ENCODE peak calls at places on chromosomes 1 and 21, in eight cellular contexts. M is globus pallidus; R is amniotic epithelial cell; T is GM03348; V is HCT116; K is stimulated activated CD4-positive, alpha-beta T cell treated with anti-CD3 and anti-CD28 coated beads, Interleukin-12 subunit alpha, Interleukin-12 subunit beta, amount 100 ng/mL, for 4 hours; Y is RWPE1; Z is T-helper 9 cell. S is an unnamed sample.

GRCh38 chr1:14648931-14649860 is 50.7 kb downstream of the KAZN start:
- DNase-seq in M (no peak), V (no peak), Z (no peak), Y (no peak), T (no peak), R (no peak), K (no peak), S (no peak)

GRCh38 chr21:28904961-28905435 is 87.7 kb downstream of the LTN1 start:
- DNase-seq in M (no peak), Y (no peak), R (no peak), Z (no peak), K (no peak), T (no peak), V (no peak), S (no peak)

GRCh38 chr1:197909346-197909745 is 6.9 kb downstream of the C1orf53 start:
- DNase-seq in V (no peak), M (no peak), Z (no peak), T (no peak), Y (no peak), R (no peak), K (no peak), S (no peak)

GRCh38 chr1:3785458-3786157 is 10.7 kb downstream of the LRRC47 start:
- DNase-seq in T (no peak), Z (no peak), M (no peak), Y (no peak), R (no peak), V (no peak), K (no peak), S (no peak)

GRCh38 chr1:36807262-36807661 is 227.1 kb downstream of the GRIK3 start:
- DNase-seq in V (no peak), Z (no peak), K (no peak), Y (no peak), R (no peak), T (no peak), M (no peak), S (no peak)

GRCh38 chr21:14773777-14774345 is 227.7 kb upstream of the SAMSN1 start:
- DNase-seq in Y (peak), K (peak), R (peak), T (peak), M (peak), Z (peak), V (peak), S (peak)

GRCh38 chr1:156815307-156815826 is 1.3 kb downstream of the SH2D2A start:
- DNase-seq in M (no peak), R (peak), Y (peak), T (peak), K (no peak), V (no peak), Z (no peak), S (no peak)

GRCh38 chr1:75720325-75720724 is 4.2 kb upstream of the ACADM start:
- DNase-seq in R (no peak), K (no peak), Z (no peak), V (no peak), Y (no peak), M (no peak), T (no peak), S (no peak)

GRCh38 chr1:99784143-99784542 is 17.7 kb upstream of the FRRS1 start:
- DNase-seq in Y (no peak), M (no peak), R (no peak), T (no peak), Z (no peak), K (no peak), V (no peak), S (no peak)

GRCh38 chr1:246795094-246795671 is 71.0 kb downstream of the SCCPDH start:
- DNase-seq in Z (no peak), K (no peak), R (no peak), Y (no peak), V (no peak), T (no peak), M (no peak), S (no peak)

GRCh38 chr1:48870596-48870995 is 93.9 kb upstream of the BEND5 start:
- DNase-seq in M (no peak), Y (no peak), T (no peak), K (no peak), Z (no peak), R (peak), V (no peak), S (no peak)

GRCh38 chr1:214466759-214467585 is 84.4 kb downstream of the PTPN14 start:
- DNase-seq in M (no peak), R (peak), V (no peak), Z (no peak), T (no peak), Y (peak), K (no peak), S (no peak)

GRCh38 chr1:9294910-9295636 is 2.4 kb downstream of the SPSB1 start:
- DNase-seq in Y (no peak), T (peak), Z (no peak), V (no peak), K (no peak), M (peak), R (peak), S (peak)

GRCh38 chr1:154219511-154219910 is 1.2 kb upstream of the UBAP2L start:
- DNase-seq in M (peak), V (no peak), T (peak), Z (no peak), R (peak), Y (no peak), K (no peak), S (no peak)

GRCh38 chr1:65896721-65897120 is 104.0 kb downstream of the PDE4B start:
- DNase-seq in T (no peak), Z (no peak), R (no peak), K (no peak), Y (no peak), V (no peak), M (no peak), S (no peak)

GRCh38 chr21:18274370-18274769 is 29.7 kb downstream of the CHODL start:
- DNase-seq in T (no peak), K (no peak), V (no peak), R (no peak), Z (no peak), M (no peak), Y (no peak), S (no peak)

GRCh38 chr1:179816196-179816960 is 61.2 kb downstream of the TOR1AIP2 start:
- DNase-seq in Y (no peak), T (no peak), R (no peak), M (no peak), V (no peak), K (no peak), Z (no peak), S (no peak)

GRCh38 chr1:5856246-5856815 is 135.9 kb downstream of the NPHP4 start:
- DNase-seq in Y (peak), K (no peak), V (peak), R (peak), T (no peak), Z (no peak), M (no peak), S (no peak)

GRCh38 chr1:91502882-91503184 is 2.2 kb downstream of the CDC7 start:
- DNase-seq in T (no peak), M (no peak), K (no peak), Y (no peak), V (no peak), Z (no peak), R (peak), S (no peak)

GRCh38 chr1:63621698-63622097 is 28.5 kb downstream of the PGM1 start:
- DNase-seq in R (peak), Y (no peak), Z (no peak), K (no peak), V (no peak), M (peak), T (peak), S (no peak)

GRCh38 chr1:175824079-175824478 is 80.7 kb upstream of the TNR start:
- DNase-seq in R (no peak), Y (no peak), M (no peak), V (no peak), Z (no peak), T (no peak), K (peak), S (no peak)

GRCh38 chr1:92274939-92275338 is 23.8 kb downstream of the GLMN start:
- DNase-seq in K (no peak), T (no peak), Y (no peak), M (no peak), V (no peak), Z (no peak), R (peak), S (no peak)

GRCh38 chr1:182332256-182332655 is 59.3 kb downstream of the GLUL start:
- DNase-seq in T (no peak), R (no peak), Z (no peak), Y (no peak), K (no peak), M (no peak), V (no peak), S (no peak)

GRCh38 chr21:26001356-26001755 is 169.2 kb downstream of the APP start:
- DNase-seq in V (no peak), R (no peak), T (no peak), M (no peak), Y (no peak), K (no peak), Z (no peak), S (no peak)

GRCh38 chr1:94514095-94514727 is 27.3 kb downstream of the F3 start:
- DNase-seq in R (no peak), Z (no peak), M (peak), Y (no peak), K (no peak), T (peak), V (peak), S (peak)

GRCh38 chr1:212367474-212368072 is 47.1 kb downstream of the PACC1 start:
- DNase-seq in T (no peak), K (no peak), Y (no peak), Z (no peak), V (no peak), R (no peak), M (no peak), S (no peak)

GRCh38 chr1:12175456-12175797 is 8.6 kb downstream of the TNFRSF1B start:
- DNase-seq in M (no peak), R (no peak), K (no peak), Y (no peak), Z (no peak), T (no peak), V (no peak), S (no peak)

S was measured in foreskin melanocyte.